ENCODE peak calls at places on chromosomes 4 and X, in seven cellular contexts. N, E, B, Z, M, P and Q are unnamed samples.

GRCh38 chr4:178202422-178202821 is 760.2 kb upstream of the AGA start:
- DNase-seq in N (no peak), E (no peak), B (no peak), Z (no peak), M (no peak), P (no peak), Q (no peak)

GRCh38 chr4:123603165-123603564 is 206.6 kb downstream of the SPRY1 start:
- DNase-seq in N (no peak), E (no peak), B (peak), Z (peak), M (no peak), P (no peak), Q (no peak)

GRCh38 chr4:29082684-29083083 is 1637.5 kb upstream of the PCDH7 start:
- DNase-seq in N (no peak), E (no peak), B (no peak), Z (no peak), M (no peak), P (no peak), Q (no peak)

GRCh38 chr4:7691992-7692391 is 247.7 kb downstream of the AFAP1 start:
- DNase-seq in N (no peak), E (no peak), B (peak), Z (peak), M (no peak), P (no peak), Q (no peak)

GRCh38 chr4:118968006-118968405 is 79.4 kb downstream of the SYNPO2 start:
- DNase-seq in N (no peak), E (peak), B (peak), Z (peak), M (peak), P (no peak), Q (no peak)

GRCh38 chr4:55781809-55782208 is 37.8 kb upstream of the EXOC1L start:
- DNase-seq in N (no peak), E (no peak), B (no peak), Z (no peak), M (no peak), P (no peak), Q (no peak)

GRCh38 chr4:63211377-63211776 is 1197.9 kb downstream of the TECRL start:
- DNase-seq in N (no peak), E (no peak), B (no peak), Z (no peak), M (no peak), P (no peak), Q (no peak)

GRCh38 chr4:107893171-107894137 is 37.9 kb upstream of the CYP2U1 start:
- DNase-seq in N (no peak), E (no peak), B (no peak), Z (no peak), M (peak), P (no peak), Q (no peak)

GRCh38 chrX:133653363-133653762 is 238.1 kb upstream of the GPC4 start:
- DNase-seq in N (no peak), E (no peak), B (no peak), Z (peak), M (no peak), P (no peak), Q (no peak)

GRCh38 chrX:77564824-77565223 is 117.6 kb downstream of the FGF16 start:
- DNase-seq in N (no peak), E (no peak), B (peak), Z (peak), M (no peak), P (no peak), Q (no peak)

GRCh38 chr4:114509340-114509739 is 89.3 kb upstream of the UGT8 start:
- DNase-seq in N (no peak), E (no peak), B (no peak), Z (no peak), M (no peak), P (no peak), Q (no peak)

GRCh38 chr4:97911236-97911906 is 231.9 kb downstream of the STPG2 start:
- DNase-seq in N (peak), E (no peak), B (no peak), Z (no peak), M (no peak), P (no peak), Q (no peak)

GRCh38 chr4:163157157-163157556 is 9.5 kb downstream of the NAF1 start:
- DNase-seq in N (no peak), E (no peak), B (peak), Z (peak), M (no peak), P (no peak), Q (no peak)

GRCh38 chrX:11386001-11386523 is 92.8 kb downstream of the AMELX start:
- DNase-seq in N (no peak), E (no peak), B (peak), Z (peak), M (no peak), P (no peak), Q (no peak)

GRCh38 chr4:47031011-47031678 is at the start of gene GABRB1:
- DNase-seq in N (peak), E (no peak), B (peak), Z (peak), M (peak), P (peak), Q (no peak)

GRCh38 chrX:14899607-14900006 is 26.4 kb downstream of the MOSPD2 start:
- DNase-seq in N (no peak), E (no peak), B (peak), Z (peak), M (peak), P (peak), Q (no peak)

GRCh38 chr4:15186149-15186548 is 183.9 kb downstream of the CPEB2 start:
- DNase-seq in N (no peak), E (no peak), B (peak), Z (peak), M (no peak), P (no peak), Q (no peak)

GRCh38 chr4:147780137-147780777 is 48.4 kb downstream of the ARHGAP10 start:
- DNase-seq in N (no peak), E (no peak), B (no peak), Z (no peak), M (no peak), P (no peak), Q (no peak)

GRCh38 chrX:118530537-118530936 is 34.9 kb downstream of the DOCK11 start:
- DNase-seq in N (no peak), E (no peak), B (peak), Z (peak), M (peak), P (no peak), Q (no peak)

GRCh38 chrX:12672362-12673106 is 118.7 kb upstream of the PRPS2 start:
- DNase-seq in N (no peak), E (no peak), B (no peak), Z (no peak), M (no peak), P (no peak), Q (no peak)

GRCh38 chrX:10749113-10749512 is 128.7 kb upstream of the MID1 start:
- DNase-seq in N (no peak), E (no peak), B (peak), Z (peak), M (no peak), P (no peak), Q (no peak)

GRCh38 chr4:1993169-1993516 is 15.6 kb downstream of the NELFA start:
- DNase-seq in N (no peak), E (no peak), B (no peak), Z (no peak), M (no peak), P (no peak), Q (peak)

GRCh38 chr4:94451669-94452475 is at the start of gene PDLIM5:
- DNase-seq in N (peak), E (peak), B (peak), Z (peak), M (peak), P (peak), Q (peak)

GRCh38 chr4:80409798-80410197 is 74.3 kb downstream of the CFAP299 start:
- DNase-seq in N (no peak), E (no peak), B (no peak), Z (no peak), M (no peak), P (no peak), Q (no peak)

GRCh38 chr4:32631824-32632223 is 1911.7 kb downstream of the PCDH7 start:
- DNase-seq in N (no peak), E (no peak), B (no peak), Z (no peak), M (no peak), P (no peak), Q (no peak)

GRCh38 chrX:28010875-28011274 is 29.6 kb upstream of the DCAF8L1 start:
- DNase-seq in N (no peak), E (no peak), B (no peak), Z (no peak), M (no peak), P (no peak), Q (no peak)

GRCh38 chrX:154002215-154002719 is 17.4 kb downstream of the IRAK1 start:
- DNase-seq in N (no peak), E (peak), B (peak), Z (peak), M (peak), P (peak), Q (no peak)

GRCh38 chrX:13252726-13253125 is 67.1 kb downstream of the ATXN3L start:
- DNase-seq in N (no peak), E (no peak), B (peak), Z (no peak), M (peak), P (no peak), Q (no peak)

GRCh38 chr4:150852237-150852636 is 162.8 kb downstream of the LRBA start:
- DNase-seq in N (no peak), E (no peak), B (no peak), Z (peak), M (no peak), P (no peak), Q (no peak)

GRCh38 chrX:104488811-104489210 is 77.2 kb upstream of the IL1RAPL2 start:
- DNase-seq in N (no peak), E (no peak), B (no peak), Z (peak), M (no peak), P (no peak), Q (no peak)

GRCh38 chr4:46648088-46648744 is 258.3 kb upstream of the GABRA2 start:
- DNase-seq in N (peak), E (no peak), B (no peak), Z (peak), M (no peak), P (peak), Q (no peak)

GRCh38 chr4:171342646-171343045 is 470.6 kb upstream of the GALNTL6 start:
- DNase-seq in N (peak), E (no peak), B (no peak), Z (no peak), M (no peak), P (no peak), Q (no peak)

GRCh38 chr4:122104184-122104583 is 47.9 kb upstream of the BLTP1 start:
- DNase-seq in N (no peak), E (no peak), B (peak), Z (no peak), M (no peak), P (no peak), Q (no peak)

GRCh38 chr4:147078875-147079658 is 133.4 kb upstream of the TTC29 start:
- DNase-seq in N (no peak), E (no peak), B (peak), Z (peak), M (no peak), P (no peak), Q (no peak)

GRCh38 chrX:107470198-107470597 is 20.7 kb downstream of the FRMPD3 start:
- DNase-seq in N (no peak), E (no peak), B (no peak), Z (no peak), M (no peak), P (no peak), Q (peak)

GRCh38 chrX:74132265-74132664 is 171.7 kb upstream of the ZCCHC13 start:
- DNase-seq in N (no peak), E (no peak), B (no peak), Z (no peak), M (no peak), P (no peak), Q (no peak)

GRCh38 chrX:67544871-67545771 is 1.3 kb downstream of the AR start:
- DNase-seq in N (no peak), E (no peak), B (peak), Z (peak), M (peak), P (peak), Q (no peak)

GRCh38 chr4:175330652-175331051 is 412.5 kb downstream of the ADAM29 start:
- DNase-seq in N (no peak), E (no peak), B (peak), Z (peak), M (no peak), P (peak), Q (no peak)

GRCh38 chr4:141011799-141012377 is 121.4 kb downstream of the RNF150 start:
- DNase-seq in N (no peak), E (no peak), B (no peak), Z (no peak), M (no peak), P (no peak), Q (no peak)

GRCh38 chrX:41946230-41946629 is 22.9 kb upstream of the CASK start:
- DNase-seq in N (no peak), E (no peak), B (no peak), Z (no peak), M (no peak), P (no peak), Q (no peak)

GRCh38 chr4:124903995-124904722 is 191.6 kb upstream of the ANKRD50 start:
- DNase-seq in N (no peak), E (no peak), B (peak), Z (peak), M (peak), P (peak), Q (no peak)
- H3K4me3 ChIP-seq in N (no peak), E (peak), B (peak), Z (peak), M (peak), P (no peak), Q (no peak)

GRCh38 chrX:38221391-38221929 is 789 bp upstream of the SRPX start:
- DNase-seq in N (no peak), E (no peak), B (no peak), Z (peak), M (no peak), P (no peak), Q (no peak)
- H3K4me3 ChIP-seq in N (no peak), E (no peak), B (peak), Z (peak), M (peak), P (peak), Q (no peak)

GRCh38 chr4:3530051-3530450 is 2.2 kb downstream of the LRPAP1 start:
- DNase-seq in N (no peak), E (no peak), B (no peak), Z (no peak), M (no peak), P (no peak), Q (peak)
- H3K4me3 ChIP-seq in N (no peak), E (no peak), B (no peak), Z (no peak), M (no peak), P (no peak), Q (no peak)

GRCh38 chrX:72238183-72238582 is 644 bp downstream of the ERCC6L start:
- DNase-seq in N (no peak), E (no peak), B (no peak), Z (peak), M (no peak), P (no peak), Q (no peak)
- H3K4me3 ChIP-seq in N (peak), E (no peak), B (peak), Z (peak), M (peak), P (peak), Q (no peak)

GRCh38 chrX:131763674-131764073 is 219.8 kb downstream of the OR13H1 start:
- DNase-seq in N (peak), E (no peak), B (peak), Z (peak), M (no peak), P (peak), Q (no peak)

GRCh38 chrX:131762802-131763234 is 218.9 kb downstream of the OR13H1 start:
- DNase-seq in N (peak), E (no peak), B (peak), Z (peak), M (no peak), P (peak), Q (no peak)

DNA sequence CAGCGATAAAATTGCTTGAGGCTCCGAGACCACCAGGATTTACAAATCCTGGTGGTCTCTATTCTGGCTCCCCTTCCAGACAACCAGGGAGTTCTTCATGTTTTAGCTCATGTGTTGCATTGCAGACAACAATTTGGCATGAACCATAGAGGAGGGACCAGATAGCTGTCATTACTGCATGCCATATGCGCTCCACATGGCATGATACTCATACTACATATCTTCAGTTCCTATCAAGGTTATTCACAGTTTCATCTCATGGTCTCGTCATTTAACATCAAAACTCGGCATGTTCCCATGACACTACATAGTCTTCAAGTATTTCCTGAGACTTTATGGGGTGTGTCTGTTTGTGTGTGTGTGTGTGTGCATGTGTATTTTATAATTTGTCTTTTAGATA is 220.3 kb downstream of the OR13H1 start:
- DNase-seq in N (no peak), E (no peak), B (no peak), Z (no peak), M (no peak), P (no peak), Q (no peak)
- H3K4me3 ChIP-seq in N (peak), E (no peak), B (no peak), Z (no peak), M (no peak), P (peak), Q (no peak)

GRCh38 chrX:17519349-17519748 is 144.3 kb downstream of the NHS start:
- DNase-seq in N (no peak), E (peak), B (no peak), Z (peak), M (peak), P (no peak), Q (peak)
- H3K4me3 ChIP-seq in N (no peak), E (no peak), B (no peak), Z (peak), M (no peak), P (no peak), Q (no peak)

DNA sequence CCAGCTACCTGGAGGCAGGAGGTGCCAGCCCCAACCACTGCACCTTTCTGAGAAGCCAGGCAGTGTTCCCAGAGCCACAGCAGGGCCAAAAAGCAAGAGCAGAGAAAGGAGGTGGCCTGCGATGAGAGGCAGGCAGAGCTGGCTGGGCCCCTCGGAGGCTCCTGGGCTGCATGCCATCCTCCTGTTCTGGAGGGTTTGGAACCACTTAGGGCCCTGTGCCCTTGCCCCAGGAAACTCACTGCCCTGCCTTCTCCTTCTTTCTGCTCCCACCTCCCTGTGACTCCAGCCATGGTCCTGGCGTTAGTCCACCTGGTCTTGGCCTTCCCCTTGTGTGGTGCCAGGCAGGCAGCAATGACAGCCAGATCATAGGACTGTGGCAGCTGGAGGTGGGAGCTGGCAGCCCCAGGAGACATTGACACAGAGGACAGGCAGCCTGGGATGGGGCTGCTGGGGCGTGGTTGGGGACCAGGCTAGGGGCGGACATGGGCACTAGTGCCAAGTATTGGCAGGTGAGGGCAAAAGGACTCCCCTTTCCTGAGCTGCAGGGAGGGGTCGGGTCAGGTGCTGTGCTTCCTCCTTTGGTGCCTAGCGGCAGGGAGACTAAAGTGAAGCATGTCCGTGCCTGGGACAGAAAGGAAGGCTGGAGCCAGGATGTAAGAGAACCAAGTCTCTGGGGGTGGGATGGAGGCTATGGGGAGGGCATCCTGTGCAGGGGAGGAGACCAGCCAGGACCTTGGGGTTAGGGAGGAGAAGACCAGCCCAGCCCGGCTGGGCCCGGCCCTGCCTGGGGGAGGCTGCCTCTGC is 1.4 kb downstream of the APLN start:
- DNase-seq in N (no peak), E (no peak), B (no peak), Z (no peak), M (no peak), P (no peak), Q (peak)
- H3K4me3 ChIP-seq in N (no peak), E (no peak), B (no peak), Z (peak), M (no peak), P (no peak), Q (no peak)

DNA sequence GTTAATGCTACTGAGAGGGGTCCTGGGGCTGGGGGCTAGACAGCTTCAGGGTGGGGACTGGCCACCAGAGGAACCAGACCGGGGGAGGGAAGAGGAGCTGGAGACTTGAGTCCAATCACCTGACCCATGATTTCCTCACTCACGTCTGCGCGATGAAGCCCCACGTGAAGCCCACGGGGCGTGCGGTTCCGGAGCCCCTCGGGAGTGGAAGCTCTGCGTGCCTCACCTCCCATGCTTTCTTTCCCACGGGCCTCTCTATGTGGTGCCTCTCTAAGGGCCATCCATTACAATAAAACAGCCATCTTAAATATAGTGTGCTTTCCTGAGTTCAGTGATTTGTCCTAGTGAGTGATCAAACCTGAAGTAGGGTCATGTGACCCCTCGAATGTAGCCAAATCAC is 119.9 kb downstream of the ENPP6 start:
- DNase-seq in N (no peak), E (no peak), B (no peak), Z (no peak), M (no peak), P (no peak), Q (no peak)
- H3K4me3 ChIP-seq in N (no peak), E (no peak), B (no peak), Z (no peak), M (no peak), P (no peak), Q (no peak)